ENCODE peak calls at places on chromosomes 7 and 10, in seven cellular contexts. Z is K562, T is GM12892, P is SK-N-SH, V is H1, Y is HepG2, H is GM12878. A is an unnamed sample.

GRCh38 chr7:130909161-130909836 is 175.3 kb upstream of the KLF14 start:
- DNase-seq in T (no peak), H (no peak), V (no peak), Y (no peak), P (no peak), Z (no peak), A (no peak)

GRCh38 chr7:105577251-105577650 is 4.0 kb downstream of the EFCAB10 start:
- DNase-seq in P (no peak), Y (no peak), V (no peak), Z (no peak), H (no peak), T (no peak), A (no peak)

GRCh38 chr10:42990016-42990720 is 86.7 kb upstream of the RET start:
- DNase-seq in H (no peak), Z (no peak), P (no peak), Y (no peak), V (no peak), T (no peak), A (peak)

GRCh38 chr7:104894998-104895850 is 118.8 kb upstream of the KMT2E start:
- DNase-seq in Z (peak), P (no peak), T (no peak), H (peak), V (no peak), Y (no peak), A (no peak)

GRCh38 chr10:67110286-67110685 is 184.4 kb downstream of the LRRTM3 start:
- DNase-seq in Z (no peak), V (no peak), P (no peak), Y (no peak), T (no peak), H (no peak), A (no peak)

GRCh38 chr7:128801008-128801407 is 9.2 kb downstream of the CCDC136 start:
- DNase-seq in Z (no peak), P (no peak), T (no peak), Y (no peak), V (no peak), H (no peak), A (no peak)

GRCh38 chr10:70396140-70396539 is 7.8 kb upstream of the EIF4EBP2 start:
- DNase-seq in T (no peak), Y (no peak), Z (no peak), V (no peak), P (no peak), H (no peak), A (no peak)

GRCh38 chr10:116974442-116975005 is 30.5 kb downstream of the SHTN1 start:
- DNase-seq in Z (no peak), H (no peak), V (no peak), T (no peak), Y (no peak), P (peak), A (no peak)

GRCh38 chr10:112953075-112953501 is 3.0 kb downstream of the TCF7L2 start:
- DNase-seq in V (no peak), Z (no peak), H (no peak), Y (no peak), T (no peak), P (no peak), A (no peak)

GRCh38 chr7:3710531-3710930 is 409.5 kb downstream of the SDK1 start:
- DNase-seq in V (no peak), Y (no peak), T (no peak), H (no peak), P (no peak), Z (no peak), A (no peak)

GRCh38 chr10:85458274-85458673 is 908.3 kb downstream of the GRID1 start:
- DNase-seq in T (no peak), P (peak), H (no peak), Z (no peak), Y (no peak), V (no peak), A (no peak)

GRCh38 chr10:86182150-86182549 is 184.4 kb downstream of the GRID1 start:
- DNase-seq in Y (no peak), T (no peak), V (no peak), P (peak), Z (no peak), H (no peak), A (no peak)

GRCh38 chr10:84933402-84933801 is 605.0 kb downstream of the CCSER2 start:
- DNase-seq in V (no peak), H (no peak), T (no peak), Y (no peak), P (no peak), Z (no peak), A (no peak)

GRCh38 chr7:498678-499641 is 20.7 kb downstream of the PDGFA start:
- DNase-seq in H (no peak), T (no peak), V (no peak), P (no peak), Z (no peak), Y (no peak), A (no peak)

GRCh38 chr7:28381466-28381865 is 30.9 kb upstream of the CREB5 start:
- DNase-seq in Y (no peak), T (no peak), P (no peak), Z (no peak), V (no peak), H (no peak), A (no peak)

GRCh38 chr10:52446391-52446790 is 132.3 kb downstream of the DKK1 start:
- DNase-seq in Y (no peak), Z (no peak), P (no peak), T (no peak), H (no peak), V (no peak), A (no peak)

GRCh38 chr7:1229334-1229935 is 3.2 kb upstream of the UNCX start:
- DNase-seq in P (peak), H (no peak), T (no peak), Y (no peak), Z (no peak), V (no peak), A (no peak)

GRCh38 chr10:127972958-127973357 is 66.1 kb downstream of the PTPRE start:
- DNase-seq in P (no peak), Z (no peak), V (no peak), T (no peak), H (no peak), Y (no peak), A (no peak)

GRCh38 chr10:72328045-72328828 is 26.5 kb downstream of the DNAJB12 start:
- DNase-seq in Y (peak), P (peak), T (no peak), V (no peak), Z (peak), H (no peak), A (no peak)

GRCh38 chr10:491667-492424 is 197.6 kb downstream of the DIP2C start:
- DNase-seq in V (no peak), P (no peak), Z (no peak), H (no peak), T (no peak), Y (no peak), A (no peak)

GRCh38 chr10:83108565-83109333 is 1030.6 kb upstream of the GHITM start:
- DNase-seq in Y (no peak), T (no peak), V (no peak), P (no peak), H (no peak), Z (no peak), A (no peak)

GRCh38 chr10:50653142-50653541 is 29.4 kb upstream of the SGMS1 start:
- DNase-seq in V (no peak), H (no peak), P (peak), Z (peak), T (no peak), Y (no peak), A (no peak)

GRCh38 chr10:43994539-43994938 is 345.9 kb upstream of the ZNF32 start:
- DNase-seq in Z (no peak), H (no peak), T (no peak), P (no peak), Y (no peak), V (no peak), A (no peak)

GRCh38 chr10:44006826-44007225 is 358.1 kb upstream of the ZNF32 start:
- DNase-seq in H (no peak), P (no peak), V (no peak), T (no peak), Z (no peak), Y (no peak), A (no peak)

GRCh38 chr10:76892766-76893479 is 744.7 kb downstream of the KCNMA1 start:
- DNase-seq in Y (no peak), H (no peak), T (no peak), Z (no peak), P (no peak), V (no peak), A (no peak)

GRCh38 chr10:46327685-46328084 is 40.9 kb downstream of the ANTXRL start:
- DNase-seq in H (no peak), Y (no peak), T (no peak), Z (no peak), P (no peak), V (no peak), A (no peak)

GRCh38 chr10:11154809-11155208 is 137.1 kb downstream of the CELF2 start:
- DNase-seq in T (no peak), V (no peak), Z (no peak), Y (no peak), P (no peak), H (no peak), A (no peak)

GRCh38 chr10:34967411-34967880 is 122.7 kb downstream of the CUL2 start:
- DNase-seq in H (no peak), T (no peak), P (no peak), V (no peak), Z (no peak), Y (no peak), A (no peak)

GRCh38 chr10:26528048-26528447 is 89.9 kb downstream of the APBB1IP start:
- DNase-seq in H (no peak), P (no peak), Y (no peak), Z (no peak), T (no peak), V (no peak), A (no peak)

GRCh38 chr10:15311885-15312280 is 59.2 kb downstream of the FAM171A1 start:
- DNase-seq in P (no peak), Y (no peak), T (no peak), H (no peak), Z (no peak), V (no peak), A (no peak)

GRCh38 chr10:89515031-89515841 is 20.2 kb downstream of the SLC16A12 start:
- DNase-seq in H (no peak), T (no peak), Z (no peak), V (no peak), P (no peak), Y (no peak), A (no peak)

GRCh38 chr7:73648593-73649332 is 18.9 kb upstream of the VPS37D start:
- DNase-seq in Z (no peak), Y (no peak), T (no peak), H (no peak), V (no peak), P (no peak), A (no peak)

GRCh38 chr10:1853801-1854200 is 116.5 kb upstream of the ADARB2 start:
- DNase-seq in Y (no peak), Z (no peak), P (no peak), H (no peak), V (no peak), T (no peak), A (no peak)

GRCh38 chr10:29011511-29011910 is 277.4 kb upstream of the LYZL1 start:
- DNase-seq in V (no peak), P (no peak), H (no peak), Y (no peak), T (no peak), Z (no peak), A (no peak)

GRCh38 chr7:34165466-34165865 is 260.1 kb downstream of the BMPER start:
- DNase-seq in Y (no peak), H (no peak), T (no peak), Z (no peak), V (no peak), P (no peak), A (no peak)

DNA sequence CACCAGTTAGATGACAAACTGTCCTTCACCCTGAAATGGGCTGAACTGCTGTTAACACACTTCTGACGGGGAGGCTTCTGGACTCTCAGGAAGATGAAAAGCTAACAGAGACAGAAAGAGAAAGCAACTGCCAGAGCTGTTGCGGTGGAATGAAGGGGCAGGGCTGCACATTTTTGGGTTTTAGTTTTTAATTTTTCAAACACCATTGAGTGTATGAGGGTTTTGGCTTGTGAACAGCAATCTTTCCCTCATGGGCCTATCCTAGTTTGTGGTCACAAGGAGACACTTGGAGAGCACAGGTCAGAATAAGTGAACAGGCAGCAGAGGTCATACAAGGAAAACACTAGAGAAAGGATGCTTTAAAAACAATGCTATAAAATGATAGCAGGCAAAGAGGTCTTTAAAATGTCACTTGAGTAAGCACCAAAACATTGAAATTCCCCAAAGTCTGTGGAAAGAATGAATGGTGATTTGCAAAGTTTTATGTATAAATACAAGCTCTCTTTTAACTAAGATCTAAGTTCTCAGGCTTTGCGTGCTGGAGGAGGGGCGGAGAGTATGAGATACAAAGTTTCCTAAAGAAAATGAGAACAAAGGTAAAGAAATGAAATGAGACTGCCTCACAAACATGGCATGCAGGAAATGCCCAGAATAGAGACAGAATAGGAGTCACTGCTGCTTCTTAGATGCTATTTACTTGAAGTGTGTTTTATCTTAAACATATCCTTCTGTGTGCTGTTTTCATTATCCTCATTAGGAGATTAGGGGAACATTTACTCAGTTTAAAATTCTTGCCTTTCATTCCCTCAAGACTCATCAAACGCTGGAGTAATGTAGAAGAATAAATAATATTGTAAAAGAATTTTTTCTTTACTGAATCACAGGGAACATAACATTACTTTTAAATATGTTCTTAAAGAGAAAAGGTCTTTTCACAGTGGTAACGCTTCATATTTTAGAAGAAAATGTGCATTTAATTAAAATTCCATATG is 101.5 kb upstream of the GLI3 start:
- DNase-seq in V (no peak), Y (no peak), P (no peak), Z (no peak), T (no peak), H (no peak), A (no peak)
- TF ChIP-seq TAF1 in V (no peak), Y (no peak), P (no peak), Z (no peak), T (no peak), H (no peak), A (no peak)

GRCh38 chr7:46767071-46767470 is 814.8 kb downstream of the TNS3 start:
- DNase-seq in H (no peak), Y (no peak), Z (no peak), T (no peak), V (no peak), P (no peak), A (no peak)
- TF ChIP-seq TAF1 in H (no peak), Y (no peak), Z (no peak), T (no peak), V (no peak), P (no peak), A (no peak)

DNA sequence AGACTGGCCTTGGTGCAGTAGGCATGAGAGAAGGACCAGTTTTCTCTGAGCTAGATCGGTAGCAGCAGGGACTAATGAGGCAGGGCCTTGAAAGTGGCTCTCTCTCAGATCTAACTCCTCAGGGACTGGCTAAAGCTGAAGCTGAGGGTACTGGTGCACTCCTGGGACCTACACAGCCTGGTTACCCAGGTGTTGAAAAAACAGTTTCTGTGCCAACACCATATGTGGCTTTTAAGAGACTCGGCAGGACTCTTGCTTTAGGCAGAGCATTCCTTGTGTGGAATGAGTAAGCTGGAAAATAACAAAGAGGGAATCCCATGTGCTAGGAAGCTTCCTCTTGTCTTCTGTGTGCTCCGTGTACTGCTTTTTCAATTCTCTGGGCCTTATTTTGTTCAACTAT is 186.3 kb upstream of the KAT6B start:
- DNase-seq in P (no peak), T (no peak), H (peak), Z (no peak), Y (no peak), V (peak), A (no peak)
- TF ChIP-seq TAF1 in P (no peak), T (no peak), H (no peak), Z (no peak), Y (no peak), V (no peak), A (no peak)

DNA sequence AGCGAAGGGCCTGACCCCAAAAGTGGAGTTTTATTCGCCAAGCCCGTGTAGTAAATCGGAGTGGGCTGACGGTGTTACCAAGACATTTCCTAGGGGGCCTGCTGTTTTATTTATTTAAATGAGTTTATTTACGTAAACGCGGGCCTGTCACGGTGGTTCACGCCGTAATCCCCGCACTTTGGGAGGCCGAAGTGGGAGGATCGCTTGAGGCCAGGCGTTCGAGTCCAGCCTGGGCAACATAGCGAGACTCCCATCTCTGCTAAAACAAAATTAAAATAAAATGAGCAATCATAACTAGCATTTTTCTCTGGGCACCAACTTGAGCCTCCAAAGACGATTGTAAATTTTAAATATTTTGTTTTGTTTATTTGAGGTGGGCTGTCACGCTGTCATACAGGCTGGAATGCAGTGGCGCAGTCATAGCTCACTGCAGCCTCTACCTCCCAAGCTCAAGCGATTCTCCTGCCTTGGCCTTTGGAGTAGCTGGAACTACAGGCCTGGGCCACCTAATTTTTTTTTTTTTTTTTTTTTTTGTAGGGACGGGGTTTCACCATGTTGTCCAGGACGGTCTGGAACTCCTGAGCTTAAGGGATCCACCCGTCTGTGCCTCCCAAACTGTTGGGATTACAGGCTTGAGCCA is 954 bp downstream of the ZNF655 start:
- DNase-seq in Y (no peak), H (no peak), P (no peak), Z (no peak), V (no peak), T (no peak), A (no peak)
- TF ChIP-seq TAF1 in Y (no peak), H (no peak), P (no peak), Z (no peak), V (no peak), T (no peak), A (no peak)

GRCh38 chr7:35499226-35499625 is 195.7 kb downstream of the HERPUD2 start:
- DNase-seq in P (no peak), V (no peak), Z (no peak), T (no peak), H (no peak), Y (no peak), A (no peak)

GRCh38 chr7:35505031-35505430 is 189.9 kb downstream of the HERPUD2 start:
- DNase-seq in Z (no peak), P (no peak), H (no peak), V (no peak), Y (peak), T (no peak), A (no peak)

GRCh38 chr7:35498416-35498815 is 196.5 kb downstream of the HERPUD2 start:
- DNase-seq in Z (no peak), P (no peak), Y (no peak), H (no peak), T (no peak), V (no peak), A (no peak)

GRCh38 chr7:35508623-35509400 is 186.1 kb downstream of the HERPUD2 start:
- DNase-seq in H (no peak), T (no peak), P (no peak), Y (no peak), Z (no peak), V (no peak), A (no peak)

DNA sequence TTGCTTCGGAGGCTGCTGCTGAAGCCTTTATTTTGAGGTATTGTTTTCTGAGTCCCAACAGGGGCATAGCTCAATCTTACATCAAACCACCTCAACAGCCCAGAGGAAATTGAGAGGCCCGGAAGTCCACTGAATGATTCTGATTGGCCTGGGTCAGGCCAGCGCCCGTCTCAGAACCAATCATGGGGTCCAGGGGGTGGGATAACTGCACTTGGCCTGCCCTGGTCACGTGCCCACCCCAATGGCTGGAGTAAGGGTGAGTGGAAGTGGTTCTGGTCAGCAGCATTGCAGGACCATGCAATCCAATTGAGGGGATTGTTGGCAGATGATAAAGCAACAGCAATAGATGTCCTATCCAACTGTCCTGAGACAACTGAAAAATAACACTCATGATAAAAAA is 190.6 kb downstream of the HERPUD2 start:
- DNase-seq in Y (no peak), V (no peak), P (no peak), H (no peak), T (no peak), Z (peak), A (no peak)
- TF ChIP-seq TAF1 in Y (no peak), V (no peak), P (no peak), H (no peak), T (no peak), Z (no peak), A (no peak)

GRCh38 chr10:101053516-101053915 is 8.3 kb upstream of the KAZALD1 start:
- DNase-seq in T (no peak), Z (no peak), H (no peak), P (no peak), V (no peak), Y (no peak), A (no peak)
- TF ChIP-seq TAF1 in T (no peak), Z (no peak), H (no peak), P (no peak), V (no peak), Y (no peak), A (no peak)